ENCODE peak calls at places on chromosomes 7 and 10, in nine cellular contexts. R, K, D, N, U, O, G, J and Y are unnamed samples.

GRCh38 chr7:128920913-128921582 is 10.5 kb upstream of the KCP start:
- DNase-seq in R (no peak), K (no peak), D (no peak), N (no peak), U (no peak), O (no peak), G (no peak), J (no peak), Y (no peak)

GRCh38 chr7:137130751-137131158 is 212.8 kb downstream of the PTN start:
- DNase-seq in R (no peak), K (no peak), D (no peak), N (no peak), U (no peak), O (no peak), G (no peak), J (peak; percentile 34), Y (no peak)

GRCh38 chr10:47190301-47190700 is 109.7 kb upstream of the GDF10 start:
- DNase-seq in R (no peak), K (no peak), D (no peak), N (no peak), U (no peak), O (no peak), G (no peak), J (no peak), Y (no peak)

GRCh38 chr10:102352066-102352715 is 43.3 kb upstream of the NFKB2 start:
- DNase-seq in R (peak; percentile 32), K (peak; percentile 76), D (peak; percentile 63), N (peak; percentile 54), U (peak; percentile 24), O (peak; percentile 54), G (peak; percentile 27), J (peak; percentile 65), Y (peak; percentile 66)

GRCh38 chr7:1103009-1103788 is 15.3 kb downstream of the GPER1 start:
- DNase-seq in R (no peak), K (peak; percentile 40), D (no peak), N (no peak), U (no peak), O (no peak), G (no peak), J (no peak), Y (no peak)

GRCh38 chr10:85891471-85891870 is 475.1 kb downstream of the GRID1 start:
- DNase-seq in R (no peak), K (no peak), D (no peak), N (no peak), U (no peak), O (no peak), G (no peak), J (no peak), Y (no peak)

GRCh38 chr7:12389089-12389700 is 14.5 kb downstream of the VWDE start:
- DNase-seq in R (no peak), K (peak; percentile 34), D (peak; percentile 37), N (no peak), U (no peak), O (no peak), G (peak; percentile 29), J (peak; percentile 73), Y (peak; percentile 61)

GRCh38 chr7:76333388-76334101 is 25.2 kb downstream of the YWHAG start:
- DNase-seq in R (no peak), K (no peak), D (no peak), N (no peak), U (peak; percentile 80), O (peak; percentile 20), G (no peak), J (peak; percentile 40), Y (no peak)

GRCh38 chr10:10727812-10728211 is 289.9 kb upstream of the CELF2 start:
- DNase-seq in R (no peak), K (no peak), D (no peak), N (no peak), U (no peak), O (no peak), G (no peak), J (no peak), Y (no peak)

GRCh38 chr10:72257051-72257892 is 16.5 kb upstream of the DDIT4 start:
- DNase-seq in R (no peak), K (peak; percentile 30), D (peak; percentile 58), N (no peak), U (peak; percentile 47), O (no peak), G (peak; percentile 90), J (peak; percentile 54), Y (peak; percentile 50)

GRCh38 chr7:106064329-106064728 is 47.8 kb downstream of the SYPL1 start:
- DNase-seq in R (no peak), K (no peak), D (no peak), N (no peak), U (no peak), O (peak; percentile 15), G (no peak), J (no peak), Y (no peak)

GRCh38 chr7:41058986-41059741 is 643.7 kb downstream of the INHBA start:
- DNase-seq in R (no peak), K (no peak), D (no peak), N (no peak), U (no peak), O (no peak), G (no peak), J (peak; percentile 57), Y (no peak)

GRCh38 chr7:121032645-121033460 is 44.3 kb downstream of the CPED1 start:
- DNase-seq in R (no peak), K (no peak), D (peak; percentile 40), N (no peak), U (no peak), O (peak; percentile 69), G (no peak), J (peak; percentile 48), Y (no peak)

GRCh38 chr7:2821842-2822507 is 22.1 kb downstream of the GNA12 start:
- DNase-seq in R (no peak), K (no peak), D (no peak), N (no peak), U (no peak), O (no peak), G (no peak), J (peak; percentile 88), Y (no peak)

GRCh38 chr10:6124666-6125065 is 35.8 kb downstream of the RBM17 start:
- DNase-seq in R (no peak), K (no peak), D (no peak), N (no peak), U (peak; percentile 48), O (no peak), G (no peak), J (no peak), Y (no peak)

GRCh38 chr7:121198502-121198901 is 130.3 kb upstream of the WNT16 start:
- DNase-seq in R (no peak), K (no peak), D (no peak), N (no peak), U (no peak), O (no peak), G (no peak), J (no peak), Y (no peak)

GRCh38 chr7:99021941-99022560 is 121.9 kb downstream of the SMURF1 start:
- DNase-seq in R (no peak), K (no peak), D (no peak), N (no peak), U (no peak), O (no peak), G (no peak), J (peak; percentile 52), Y (no peak)

GRCh38 chr7:50299163-50299562 is 5.4 kb upstream of the IKZF1 start:
- DNase-seq in R (no peak), K (no peak), D (no peak), N (no peak), U (no peak), O (no peak), G (no peak), J (no peak), Y (no peak)

GRCh38 chr7:81688622-81689411 is 81.0 kb downstream of the HGF start:
- DNase-seq in R (no peak), K (no peak), D (no peak), N (no peak), U (no peak), O (no peak), G (no peak), J (no peak), Y (no peak)

GRCh38 chr7:36473454-36474282 is 84.0 kb downstream of the ANLN start:
- DNase-seq in R (no peak), K (peak; percentile 70), D (peak; percentile 62), N (no peak), U (peak; percentile 25), O (no peak), G (no peak), J (peak; percentile 25), Y (peak; percentile 54)

GRCh38 chr7:16803881-16804673 is 722 bp downstream of the AGR2 start:
- DNase-seq in R (no peak), K (no peak), D (no peak), N (no peak), U (no peak), O (no peak), G (no peak), J (peak; percentile 38), Y (no peak)

GRCh38 chr10:6083523-6084475 is 5.0 kb upstream of the RBM17 start:
- DNase-seq in R (no peak), K (peak; percentile 82), D (no peak), N (no peak), U (no peak), O (no peak), G (no peak), J (peak; percentile 33), Y (no peak)